ENCODE peak calls at places on chromosome X, in nine cellular contexts. One of them, this sample, is unnamed.
A peak's percentile ranks its signal among the peaks of the same experiment; 100 is the strongest.

GRCh38 chrX:149513713-149514427 is 8.8 kb upstream of the IDS start:
- DNase-seq in fibroblast of pulmonary artery: peak; percentile 51
- DNase-seq in H7: no peak
- DNase-seq in fibroblast of lung: peak; percentile 81
- DNase-seq in psoas muscle: no peak
- DNase-seq in CD8-positive, alpha-beta T cell: no peak
- DNase-seq in heart left ventricle: no peak
- DNase-seq in foreskin fibroblast: peak; percentile 29
- DNase-seq in tibial artery: no peak
- DNase-seq in this sample: no peak

GRCh38 chrX:148723551-148723950 is 223.1 kb downstream of the AFF2 start:
- DNase-seq in heart left ventricle: no peak
- DNase-seq in fibroblast of lung: no peak
- DNase-seq in CD8-positive, alpha-beta T cell: no peak
- DNase-seq in foreskin fibroblast: no peak
- DNase-seq in psoas muscle: no peak
- DNase-seq in fibroblast of pulmonary artery: no peak
- DNase-seq in tibial artery: no peak
- DNase-seq in H7: no peak
- DNase-seq in this sample: no peak

GRCh38 chrX:68599256-68600152 is 48.0 kb upstream of the STARD8 start:
- DNase-seq in foreskin fibroblast: peak; percentile 24
- DNase-seq in H7: peak; percentile 5
- DNase-seq in fibroblast of lung: no peak
- DNase-seq in fibroblast of pulmonary artery: peak; percentile 17
- DNase-seq in psoas muscle: no peak
- DNase-seq in heart left ventricle: no peak
- DNase-seq in tibial artery: no peak
- DNase-seq in CD8-positive, alpha-beta T cell: no peak
- DNase-seq in this sample: no peak

GRCh38 chrX:24658421-24658820 is 11.3 kb upstream of the PCYT1B start:
- DNase-seq in fibroblast of pulmonary artery: peak; percentile 25
- DNase-seq in psoas muscle: no peak
- DNase-seq in foreskin fibroblast: no peak
- DNase-seq in heart left ventricle: no peak
- DNase-seq in fibroblast of lung: no peak
- DNase-seq in CD8-positive, alpha-beta T cell: no peak
- DNase-seq in tibial artery: no peak
- DNase-seq in H7: no peak
- DNase-seq in this sample: no peak

GRCh38 chrX:47217121-47217851 is 1.2 kb upstream of the CDK16 start:
- DNase-seq in psoas muscle: no peak
- DNase-seq in tibial artery: peak; percentile 29
- DNase-seq in foreskin fibroblast: peak; percentile 71
- DNase-seq in fibroblast of lung: peak; percentile 69
- DNase-seq in H7: no peak
- DNase-seq in heart left ventricle: no peak
- DNase-seq in fibroblast of pulmonary artery: peak; percentile 53
- DNase-seq in CD8-positive, alpha-beta T cell: no peak
- DNase-seq in this sample: no peak

GRCh38 chrX:48957477-48957826 is at the start of gene OTUD5:
- DNase-seq in fibroblast of lung: no peak
- DNase-seq in fibroblast of pulmonary artery: no peak
- DNase-seq in foreskin fibroblast: peak; percentile 78
- DNase-seq in CD8-positive, alpha-beta T cell: peak; percentile 72
- DNase-seq in H7: peak; percentile 92
- DNase-seq in heart left ventricle: peak; percentile 62
- DNase-seq in tibial artery: peak; percentile 47
- DNase-seq in psoas muscle: peak; percentile 78
- DNase-seq in this sample: no peak

GRCh38 chrX:129786210-129786651 is 6.5 kb downstream of the SASH3 start:
- DNase-seq in H7: no peak
- DNase-seq in CD8-positive, alpha-beta T cell: no peak
- DNase-seq in psoas muscle: no peak
- DNase-seq in heart left ventricle: no peak
- DNase-seq in tibial artery: no peak
- DNase-seq in foreskin fibroblast: no peak
- DNase-seq in fibroblast of lung: no peak
- DNase-seq in fibroblast of pulmonary artery: no peak
- DNase-seq in this sample: no peak

GRCh38 chrX:26376037-26376708 is 160.2 kb downstream of the MAGEB5 start:
- DNase-seq in tibial artery: no peak
- DNase-seq in H7: no peak
- DNase-seq in psoas muscle: no peak
- DNase-seq in heart left ventricle: no peak
- DNase-seq in CD8-positive, alpha-beta T cell: no peak
- DNase-seq in foreskin fibroblast: no peak
- DNase-seq in fibroblast of lung: no peak
- DNase-seq in fibroblast of pulmonary artery: no peak
- DNase-seq in this sample: no peak

GRCh38 chrX:110964761-110965160 is 131.2 kb upstream of the PAK3 start:
- DNase-seq in foreskin fibroblast: no peak
- DNase-seq in H7: peak; percentile 47
- DNase-seq in fibroblast of pulmonary artery: no peak
- DNase-seq in fibroblast of lung: no peak
- DNase-seq in psoas muscle: no peak
- DNase-seq in CD8-positive, alpha-beta T cell: no peak
- DNase-seq in tibial artery: no peak
- DNase-seq in heart left ventricle: no peak
- DNase-seq in this sample: no peak

GRCh38 chrX:110569506-110569905 is 210.9 kb downstream of the RTL9 start:
- DNase-seq in fibroblast of pulmonary artery: no peak
- DNase-seq in heart left ventricle: no peak
- DNase-seq in tibial artery: no peak
- DNase-seq in psoas muscle: no peak
- DNase-seq in H7: no peak
- DNase-seq in fibroblast of lung: peak; percentile 73
- DNase-seq in CD8-positive, alpha-beta T cell: no peak
- DNase-seq in foreskin fibroblast: peak; percentile 70
- DNase-seq in this sample: no peak

GRCh38 chrX:110795645-110796510 is at the start of gene CHRDL1:
- DNase-seq in CD8-positive, alpha-beta T cell: no peak
- DNase-seq in psoas muscle: peak; percentile 54
- DNase-seq in foreskin fibroblast: peak; percentile 41
- DNase-seq in fibroblast of pulmonary artery: no peak
- DNase-seq in fibroblast of lung: peak; percentile 45
- DNase-seq in H7: peak; percentile 87
- DNase-seq in tibial artery: peak; percentile 41
- DNase-seq in heart left ventricle: peak; percentile 11
- DNase-seq in this sample: no peak

GRCh38 chrX:56402207-56402606 is 161.2 kb upstream of the UBQLN2 start:
- DNase-seq in foreskin fibroblast: no peak
- DNase-seq in heart left ventricle: no peak
- DNase-seq in psoas muscle: no peak
- DNase-seq in tibial artery: no peak
- DNase-seq in fibroblast of pulmonary artery: no peak
- DNase-seq in fibroblast of lung: no peak
- DNase-seq in H7: no peak
- DNase-seq in CD8-positive, alpha-beta T cell: no peak
- DNase-seq in this sample: no peak

GRCh38 chrX:47172971-47173792 is 20.4 kb upstream of the UBA1 start:
- DNase-seq in heart left ventricle: no peak
- DNase-seq in H7: peak; percentile 24
- DNase-seq in psoas muscle: no peak
- DNase-seq in tibial artery: no peak
- DNase-seq in fibroblast of lung: no peak
- DNase-seq in foreskin fibroblast: no peak
- DNase-seq in CD8-positive, alpha-beta T cell: no peak
- DNase-seq in fibroblast of pulmonary artery: no peak
- DNase-seq in this sample: no peak

GRCh38 chrX:126770179-126770578 is 49.4 kb upstream of the PRR32 start:
- DNase-seq in tibial artery: no peak
- DNase-seq in psoas muscle: no peak
- DNase-seq in CD8-positive, alpha-beta T cell: no peak
- DNase-seq in heart left ventricle: no peak
- DNase-seq in fibroblast of lung: no peak
- DNase-seq in H7: peak; percentile 28
- DNase-seq in foreskin fibroblast: no peak
- DNase-seq in fibroblast of pulmonary artery: no peak
- DNase-seq in this sample: no peak

GRCh38 chrX:108223606-108224005 is 132.0 kb downstream of the ATG4A start:
- DNase-seq in tibial artery: no peak
- DNase-seq in H7: no peak
- DNase-seq in fibroblast of lung: peak; percentile 1
- DNase-seq in psoas muscle: no peak
- DNase-seq in fibroblast of pulmonary artery: peak; percentile 30
- DNase-seq in foreskin fibroblast: no peak
- DNase-seq in heart left ventricle: no peak
- DNase-seq in CD8-positive, alpha-beta T cell: no peak
- DNase-seq in this sample: no peak

GRCh38 chrX:41245641-41246040 is 88.3 kb upstream of the DDX3X start:
- DNase-seq in H7: no peak
- DNase-seq in heart left ventricle: no peak
- DNase-seq in foreskin fibroblast: no peak
- DNase-seq in CD8-positive, alpha-beta T cell: no peak
- DNase-seq in fibroblast of lung: no peak
- DNase-seq in psoas muscle: no peak
- DNase-seq in fibroblast of pulmonary artery: no peak
- DNase-seq in tibial artery: no peak
- DNase-seq in this sample: no peak

GRCh38 chrX:133495464-133496391 is 80.4 kb upstream of the GPC4 start:
- DNase-seq in tibial artery: peak; percentile 48
- DNase-seq in foreskin fibroblast: peak; percentile 17
- DNase-seq in H7: no peak
- DNase-seq in heart left ventricle: peak; percentile 25
- DNase-seq in fibroblast of lung: peak; percentile 82
- DNase-seq in psoas muscle: peak; percentile 75
- DNase-seq in fibroblast of pulmonary artery: peak; percentile 7
- DNase-seq in CD8-positive, alpha-beta T cell: no peak
- DNase-seq in this sample: peak; percentile 26
- H3K4me3 ChIP-seq in tibial artery: peak overlapping the region; percentile 18
- H3K4me3 ChIP-seq in foreskin fibroblast: no peak overlapping the region
- H3K4me3 ChIP-seq in H7: no peak overlapping the region
- H3K4me3 ChIP-seq in heart left ventricle: no peak overlapping the region
- H3K4me3 ChIP-seq in fibroblast of lung: no peak overlapping the region
- H3K4me3 ChIP-seq in psoas muscle: peak overlapping the region; percentile 30
- H3K4me3 ChIP-seq in fibroblast of pulmonary artery: no peak overlapping the region
- H3K4me3 ChIP-seq in CD8-positive, alpha-beta T cell: no peak overlapping the region
- H3K4me3 ChIP-seq in this sample: no peak overlapping the region

GRCh38 chrX:118630843-118631242 is 96.6 kb upstream of the IL13RA1 start:
- DNase-seq in H7: no peak
- DNase-seq in heart left ventricle: no peak
- DNase-seq in foreskin fibroblast: no peak
- DNase-seq in fibroblast of lung: no peak
- DNase-seq in psoas muscle: no peak
- DNase-seq in tibial artery: no peak
- DNase-seq in CD8-positive, alpha-beta T cell: no peak
- DNase-seq in fibroblast of pulmonary artery: no peak
- DNase-seq in this sample: no peak
- H3K4me3 ChIP-seq in H7: no peak overlapping the region
- H3K4me3 ChIP-seq in heart left ventricle: no peak overlapping the region
- H3K4me3 ChIP-seq in foreskin fibroblast: no peak overlapping the region
- H3K4me3 ChIP-seq in fibroblast of lung: no peak overlapping the region
- H3K4me3 ChIP-seq in psoas muscle: no peak overlapping the region
- H3K4me3 ChIP-seq in tibial artery: no peak overlapping the region
- H3K4me3 ChIP-seq in CD8-positive, alpha-beta T cell: no peak overlapping the region
- H3K4me3 ChIP-seq in fibroblast of pulmonary artery: no peak overlapping the region
- H3K4me3 ChIP-seq in this sample: no peak overlapping the region

DNA sequence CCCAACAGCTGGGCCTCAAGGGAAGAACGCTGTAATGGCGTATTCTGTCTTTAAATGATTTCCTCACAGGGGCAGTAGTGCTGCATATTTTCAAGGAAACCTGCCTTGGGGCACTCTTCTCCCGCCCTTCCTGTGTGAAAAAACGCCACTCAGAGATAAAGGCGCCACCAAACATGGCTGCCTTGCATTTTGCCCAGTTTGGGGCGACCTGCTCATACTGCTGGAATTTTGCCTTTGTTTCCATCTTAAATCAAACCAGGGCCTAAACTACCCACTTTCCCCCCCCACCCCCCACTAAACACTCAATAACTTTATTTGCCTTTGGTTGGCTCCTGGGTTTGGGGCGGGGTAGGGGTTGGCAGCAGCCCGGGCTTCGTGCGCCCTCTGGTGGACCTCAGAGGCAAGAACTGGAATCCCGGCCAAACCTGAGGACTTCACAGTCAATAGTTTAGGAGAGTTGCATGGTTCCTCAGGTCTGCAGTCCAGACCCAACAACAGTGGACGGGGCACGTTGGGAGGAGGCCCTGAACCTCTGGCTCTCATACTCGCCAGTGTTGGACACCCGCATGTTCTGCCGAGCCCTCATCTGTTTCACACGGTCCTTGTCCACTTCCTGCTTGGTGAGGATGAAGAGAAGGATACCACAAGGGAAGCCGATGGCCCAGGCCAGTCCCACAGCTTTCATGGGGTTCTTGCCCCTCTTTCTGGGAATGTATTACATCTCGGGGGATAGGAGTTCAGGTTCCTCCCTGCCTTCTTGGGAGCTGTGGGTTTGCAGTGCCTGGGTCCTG is 220.1 kb upstream of the STK26 start:
- DNase-seq in CD8-positive, alpha-beta T cell: no peak
- DNase-seq in tibial artery: no peak
- DNase-seq in fibroblast of lung: peak; percentile 25
- DNase-seq in heart left ventricle: peak; percentile 17
- DNase-seq in H7: peak; percentile 75
- DNase-seq in psoas muscle: peak; percentile 72
- DNase-seq in fibroblast of pulmonary artery: no peak
- DNase-seq in foreskin fibroblast: no peak
- DNase-seq in this sample: no peak
- H3K4me3 ChIP-seq in CD8-positive, alpha-beta T cell: no peak overlapping the region
- H3K4me3 ChIP-seq in tibial artery: no peak overlapping the region
- H3K4me3 ChIP-seq in fibroblast of lung: no peak overlapping the region
- H3K4me3 ChIP-seq in heart left ventricle: no peak overlapping the region
- H3K4me3 ChIP-seq in H7: no peak overlapping the region
- H3K4me3 ChIP-seq in psoas muscle: peak overlapping the region; percentile 59
- H3K4me3 ChIP-seq in fibroblast of pulmonary artery: no peak overlapping the region
- H3K4me3 ChIP-seq in foreskin fibroblast: no peak overlapping the region
- H3K4me3 ChIP-seq in this sample: no peak overlapping the region

GRCh38 chrX:2485460-2485753 is 15.4 kb downstream of the DHRSX start:
- DNase-seq in fibroblast of lung: no peak
- DNase-seq in CD8-positive, alpha-beta T cell: no peak
- DNase-seq in H7: no peak
- DNase-seq in heart left ventricle: no peak
- DNase-seq in foreskin fibroblast: peak; percentile 61
- DNase-seq in fibroblast of pulmonary artery: peak; percentile 29
- DNase-seq in psoas muscle: no peak
- DNase-seq in tibial artery: no peak
- DNase-seq in this sample: no peak

GRCh38 chrX:2483398-2483797 is 17.4 kb downstream of the DHRSX start:
- DNase-seq in psoas muscle: no peak
- DNase-seq in fibroblast of lung: no peak
- DNase-seq in heart left ventricle: no peak
- DNase-seq in fibroblast of pulmonary artery: no peak
- DNase-seq in H7: no peak
- DNase-seq in tibial artery: no peak
- DNase-seq in foreskin fibroblast: no peak
- DNase-seq in CD8-positive, alpha-beta T cell: no peak
- DNase-seq in this sample: no peak

GRCh38 chrX:2485789-2486345 is 14.9 kb downstream of the DHRSX start:
- DNase-seq in psoas muscle: no peak
- DNase-seq in H7: peak; percentile 43
- DNase-seq in heart left ventricle: no peak
- DNase-seq in foreskin fibroblast: peak; percentile 57
- DNase-seq in CD8-positive, alpha-beta T cell: no peak
- DNase-seq in tibial artery: no peak
- DNase-seq in fibroblast of lung: no peak
- DNase-seq in fibroblast of pulmonary artery: no peak
- DNase-seq in this sample: no peak

GRCh38 chrX:2484721-2485459 is 15.9 kb downstream of the DHRSX start:
- DNase-seq in fibroblast of pulmonary artery: peak; percentile 61
- DNase-seq in heart left ventricle: no peak
- DNase-seq in psoas muscle: no peak
- DNase-seq in foreskin fibroblast: peak; percentile 82
- DNase-seq in tibial artery: peak; percentile 33
- DNase-seq in CD8-positive, alpha-beta T cell: no peak
- DNase-seq in H7: peak; percentile 39
- DNase-seq in fibroblast of lung: peak; percentile 58
- DNase-seq in this sample: no peak

GRCh38 chrX:2484232-2484631 is 16.5 kb downstream of the DHRSX start:
- DNase-seq in H7: no peak
- DNase-seq in fibroblast of lung: no peak
- DNase-seq in psoas muscle: no peak
- DNase-seq in tibial artery: no peak
- DNase-seq in CD8-positive, alpha-beta T cell: no peak
- DNase-seq in fibroblast of pulmonary artery: peak; percentile 28
- DNase-seq in foreskin fibroblast: no peak
- DNase-seq in heart left ventricle: no peak
- DNase-seq in this sample: no peak
- H3K4me3 ChIP-seq in H7: no peak overlapping the region
- H3K4me3 ChIP-seq in fibroblast of lung: peak overlapping the region; percentile 47
- H3K4me3 ChIP-seq in psoas muscle: peak overlapping the region; percentile 28
- H3K4me3 ChIP-seq in tibial artery: peak overlapping the region; percentile 36
- H3K4me3 ChIP-seq in CD8-positive, alpha-beta T cell: no peak overlapping the region
- H3K4me3 ChIP-seq in fibroblast of pulmonary artery: peak overlapping the region; percentile 30
- H3K4me3 ChIP-seq in foreskin fibroblast: peak overlapping the region; percentile 50
- H3K4me3 ChIP-seq in heart left ventricle: no peak overlapping the region
- H3K4me3 ChIP-seq in this sample: no peak overlapping the region